ENCODE peak calls at places on chromosomes 1 and 21, in five cellular contexts. E, Y, S, Z and P are unnamed samples. For H3K27me3, the result is how much of the 10 kb centered on the place peaks cover.

GRCh38 chr21:38993561-38993960 is 187.8 kb downstream of the ETS2 start:
- DNase-seq in E (peak), Y (no peak), S (peak), Z (no peak), P (no peak)

GRCh38 chr1:31483012-31483946 is 70.3 kb downstream of the SERINC2 start:
- DNase-seq in E (no peak), Y (no peak), S (peak), Z (no peak), P (no peak)

GRCh38 chr1:168535536-168535935 is 8.3 kb downstream of the XCL2 start:
- DNase-seq in E (no peak), Y (no peak), S (no peak), Z (no peak), P (no peak)

GRCh38 chr21:42234464-42235241 is 15.7 kb downstream of the ABCG1 start:
- DNase-seq in E (no peak), Y (peak), S (no peak), Z (peak), P (no peak)

GRCh38 chr1:176880954-176881595 is 283.4 kb downstream of the ASTN1 start:
- DNase-seq in E (peak), Y (peak), S (peak), Z (peak), P (no peak)

GRCh38 chr21:44572959-44573583 is 458 bp upstream of the KRTAP10-4 start:
- DNase-seq in E (no peak), Y (no peak), S (no peak), Z (no peak), P (peak)

GRCh38 chr1:201640624-201641023 is 101.7 kb downstream of the NAV1 start:
- DNase-seq in E (no peak), Y (no peak), S (no peak), Z (peak), P (no peak)

GRCh38 chr1:94920061-94920460 is 6.8 kb downstream of the CNN3 start:
- DNase-seq in E (no peak), Y (no peak), S (no peak), Z (no peak), P (no peak)

GRCh38 chr1:219419860-219420259 is 193.0 kb downstream of the ZC3H11B start:
- DNase-seq in E (no peak), Y (no peak), S (no peak), Z (no peak), P (no peak)

GRCh38 chr21:42302794-42303193 is 12.4 kb downstream of the TFF3 start:
- DNase-seq in E (no peak), Y (no peak), S (no peak), Z (no peak), P (no peak)

GRCh38 chr1:62882161-62882560 is 98.2 kb downstream of the ATG4C start:
- DNase-seq in E (no peak), Y (no peak), S (no peak), Z (no peak), P (no peak)

GRCh38 chr1:230849451-230850194 is 18.7 kb downstream of the C1orf198 start:
- DNase-seq in E (no peak), Y (no peak), S (peak), Z (peak), P (no peak)

GRCh38 chr1:21396516-21396915 is 43.4 kb upstream of the NBPF3 start:
- DNase-seq in E (no peak), Y (no peak), S (no peak), Z (no peak), P (no peak)

GRCh38 chr1:91851130-91852010 is 34.6 kb downstream of the TGFBR3 start:
- DNase-seq in E (no peak), Y (peak), S (peak), Z (peak), P (peak)

GRCh38 chr21:32412998-32413504 is 545 bp downstream of the EVA1C start:
- DNase-seq in E (no peak), Y (peak), S (peak), Z (peak), P (no peak)

GRCh38 chr1:33740040-33740745 is 123.7 kb upstream of the HMGB4 start:
- DNase-seq in E (no peak), Y (no peak), S (no peak), Z (no peak), P (no peak)

GRCh38 chr1:202578001-202578500 is 132.2 kb downstream of the SYT2 start:
- DNase-seq in E (no peak), Y (no peak), S (no peak), Z (no peak), P (no peak)

GRCh38 chr1:52588535-52588934 is 13.6 kb upstream of the GPX7 start:
- DNase-seq in E (no peak), Y (no peak), S (no peak), Z (no peak), P (no peak)

GRCh38 chr1:84763912-84764675 is 73.8 kb upstream of the SSX2IP start:
- DNase-seq in E (no peak), Y (no peak), S (no peak), Z (no peak), P (no peak)

GRCh38 chr1:67551375-67551774 is 121.2 kb upstream of the SERBP1 start:
- DNase-seq in E (no peak), Y (no peak), S (no peak), Z (no peak), P (no peak)

GRCh38 chr1:54606990-54607325 is 16.4 kb downstream of the FAM151A start:
- DNase-seq in E (no peak), Y (no peak), S (no peak), Z (no peak), P (no peak)

GRCh38 chr1:5267603-5268235 is 613.3 kb downstream of the AJAP1 start:
- DNase-seq in E (no peak), Y (no peak), S (no peak), Z (no peak), P (no peak)

GRCh38 chr1:62358974-62359373 is 39.7 kb upstream of the KANK4 start:
- DNase-seq in E (no peak), Y (no peak), S (no peak), Z (no peak), P (no peak)

GRCh38 chr1:159171254-159171687 is at the start of gene CADM3:
- DNase-seq in E (no peak), Y (no peak), S (no peak), Z (no peak), P (no peak)

GRCh38 chr1:62229468-62229867 is 34.8 kb downstream of the L1TD1 start:
- DNase-seq in E (no peak), Y (no peak), S (no peak), Z (no peak), P (no peak)

GRCh38 chr1:54976747-54977146 is 3.7 kb upstream of the TMEM61 start:
- DNase-seq in E (no peak), Y (no peak), S (no peak), Z (no peak), P (no peak)

GRCh38 chr1:109770331-109771095 is 6.8 kb upstream of the EPS8L3 start:
- DNase-seq in E (no peak), Y (peak), S (no peak), Z (peak), P (no peak)

GRCh38 chr1:111499026-111499790 is 4.2 kb downstream of the ADORA3 start:
- DNase-seq in E (no peak), Y (no peak), S (no peak), Z (no peak), P (peak)
- TF ChIP-seq POLR2A in E (no peak), Y (no peak), S (no peak), Z (no peak), P (no peak)

DNA sequence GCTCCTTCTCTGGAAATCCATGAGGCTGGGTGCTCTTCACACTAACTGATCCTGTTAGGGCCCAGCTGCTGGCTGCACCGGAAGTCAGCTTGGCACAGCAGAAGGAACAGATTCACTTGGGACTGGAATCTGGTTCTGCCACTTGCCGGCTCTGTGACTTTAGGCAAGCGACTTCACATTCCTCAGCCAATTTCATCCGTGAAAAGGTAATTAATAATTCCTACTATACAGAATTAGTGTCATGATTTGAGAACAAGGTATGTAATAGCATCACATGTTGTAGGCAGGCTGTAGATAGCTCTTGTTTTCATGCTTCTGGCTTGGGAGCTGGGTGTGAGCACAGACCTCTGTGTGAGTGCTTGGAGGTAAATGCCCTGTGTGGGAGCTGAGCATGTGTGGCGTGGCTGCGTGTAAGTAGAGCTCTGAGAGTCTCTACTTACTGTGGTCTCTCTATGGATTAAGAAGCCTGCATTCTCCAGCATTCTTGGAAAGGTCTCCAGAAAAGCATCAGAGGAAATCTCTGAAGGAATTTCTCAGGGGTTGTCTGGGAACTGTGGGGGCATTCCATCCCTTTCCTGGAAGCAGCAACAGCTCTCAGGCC is 47.5 kb upstream of the PPM1J start:
- DNase-seq in E (no peak), Y (no peak), S (no peak), Z (no peak), P (no peak)
- H3K27ac ChIP-seq in E (no peak), Y (no peak), S (no peak), Z (no peak), P (no peak)

DNA sequence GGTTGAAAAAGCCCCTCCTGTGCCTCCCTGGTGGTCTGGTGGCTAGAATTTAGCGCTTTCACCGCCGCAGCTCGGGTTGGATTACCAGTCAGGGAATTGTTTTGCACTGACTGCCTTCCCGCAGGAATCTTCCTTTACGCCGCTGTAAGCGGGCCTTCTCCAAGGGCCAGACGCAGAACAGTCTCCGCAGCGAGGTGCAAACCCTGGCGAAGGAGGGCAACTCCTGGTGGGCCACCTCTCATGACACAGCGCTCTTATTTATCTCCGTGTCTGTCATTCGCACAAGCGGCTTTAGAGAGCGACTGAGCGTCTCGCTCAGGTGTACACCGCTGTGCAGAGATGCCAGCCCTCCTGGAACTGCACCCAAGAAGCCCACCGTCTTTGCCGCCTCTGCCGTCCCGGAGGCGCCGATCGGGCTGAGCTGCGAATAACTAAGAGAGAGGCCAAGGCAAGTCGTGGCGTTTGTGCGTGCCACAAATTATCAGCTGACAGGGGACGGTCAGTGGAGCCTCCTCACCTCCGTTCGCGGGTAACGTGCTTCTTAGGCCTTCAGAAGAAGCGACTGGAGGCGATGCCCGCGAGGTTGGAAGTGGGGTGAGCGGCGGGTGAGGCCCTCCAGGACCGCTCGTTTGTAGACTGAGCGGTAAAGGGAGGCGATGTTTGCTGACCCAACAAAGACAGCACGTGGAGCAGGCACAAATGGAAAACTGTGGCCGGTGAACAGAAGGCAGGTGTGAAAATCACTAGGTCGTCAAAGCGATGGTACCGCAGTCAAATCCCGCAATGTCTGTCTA is 93.5 kb downstream of the PRKAB2 start:
- DNase-seq in E (no peak), Y (no peak), S (no peak), Z (no peak), P (no peak)
- H3K27me3 ChIP-seq in E (under half), Y (under half), S (under half), Z (under half), P (half or more)

DNA sequence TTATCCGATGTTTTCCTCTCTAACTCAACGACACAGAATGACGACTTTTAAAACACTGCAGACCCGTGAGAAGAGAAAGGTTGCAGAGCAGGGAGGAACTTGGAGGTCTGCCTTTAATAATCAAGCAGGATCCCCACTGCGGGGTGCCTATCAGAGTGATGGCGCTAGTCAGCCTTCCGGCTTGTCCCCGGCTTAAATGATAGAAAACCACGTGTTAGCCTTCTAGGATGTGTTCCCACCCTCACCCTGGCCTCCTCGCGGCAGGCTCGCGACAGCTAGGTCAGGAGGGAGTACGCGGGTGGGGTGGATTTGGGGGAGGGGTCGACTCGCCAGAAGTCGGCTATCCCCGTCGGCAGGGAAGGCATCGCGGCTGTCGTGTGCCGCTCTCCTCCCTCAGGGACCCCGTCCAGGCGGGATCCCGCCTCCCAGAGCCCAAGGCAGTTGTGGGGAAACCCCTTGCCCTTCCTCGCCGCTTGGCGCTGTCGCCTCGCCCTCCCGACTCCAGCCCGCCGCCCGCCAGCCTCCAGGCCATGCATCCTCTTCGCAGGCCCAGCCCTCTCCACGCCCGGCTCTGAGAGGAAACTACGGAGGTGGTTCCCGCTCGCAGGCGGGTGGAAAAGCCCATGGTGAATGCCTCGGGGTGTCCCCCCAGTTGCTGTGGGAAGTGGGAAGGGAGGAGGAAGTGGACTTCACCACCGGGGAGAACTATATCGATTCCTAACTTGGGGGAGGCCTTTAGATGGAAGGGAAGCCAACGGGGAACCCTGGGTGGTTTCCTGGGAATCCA is 1.1 kb upstream of the SMG7 start:
- DNase-seq in E (peak), Y (peak), S (peak), Z (peak), P (peak)
- TF ChIP-seq POLR2A in E (no peak), Y (peak), S (no peak), Z (peak), P (no peak)

GRCh38 chr1:155169541-155169940 is 3.6 kb downstream of the KRTCAP2 start:
- DNase-seq in E (no peak), Y (no peak), S (no peak), Z (no peak), P (peak)

GRCh38 chr1:155166373-155167165 is 6.5 kb downstream of the KRTCAP2 start:
- DNase-seq in E (no peak), Y (peak), S (no peak), Z (peak), P (peak)

GRCh38 chr1:155168456-155169210 is 4.5 kb downstream of the KRTCAP2 start:
- DNase-seq in E (no peak), Y (no peak), S (no peak), Z (no peak), P (peak)

GRCh38 chr1:155167166-155168104 is 5.7 kb downstream of the KRTCAP2 start:
- DNase-seq in E (peak), Y (peak), S (peak), Z (peak), P (peak)

GRCh38 chr1:155166006-155166372 is 7.1 kb downstream of the KRTCAP2 start:
- DNase-seq in E (no peak), Y (no peak), S (no peak), Z (no peak), P (no peak)
- H3K27ac ChIP-seq in E (no peak), Y (no peak), S (peak), Z (no peak), P (no peak)